ENCODE peak calls at places on chromosomes 6 and 20, in eight cellular contexts. C is GM23338, Q is hepatocyte, I is PC-3, P is OCI-LY7, W is SK-N-SH, D is HCT116, H is MM.1S. X is an unnamed sample. For H3K9me2, the result is how much of the 10 kb centered on the place peaks cover.

GRCh38 chr20:45049904-45050471 is 50.9 kb downstream of the KCNS1 start:
- DNase-seq in C (no peak), H (no peak), Q (no peak), P (peak), D (no peak), I (no peak), W (no peak), X (no peak)

GRCh38 chr6:41427642-41428401 is 92.4 kb downstream of the NCR2 start:
- DNase-seq in W (peak), P (no peak), Q (peak), C (peak), I (peak), D (no peak), H (no peak), X (no peak)

GRCh38 chr6:38997128-38997761 is 51.3 kb upstream of the GLP1R start:
- DNase-seq in H (no peak), Q (peak), W (peak), I (peak), D (no peak), C (peak), P (peak), X (no peak)

GRCh38 chr20:34575756-34576155 is 17.2 kb downstream of the MAP1LC3A start:
- DNase-seq in Q (no peak), D (no peak), W (no peak), H (no peak), C (no peak), P (no peak), I (no peak), X (no peak)

GRCh38 chr6:11263185-11263817 is 30.8 kb upstream of the NEDD9 start:
- DNase-seq in D (no peak), I (peak), W (no peak), P (no peak), C (no peak), Q (peak), H (no peak), X (peak)

GRCh38 chr6:135088818-135089809 is 34.5 kb upstream of the HBS1L start:
- DNase-seq in C (peak), I (peak), H (peak), Q (no peak), D (peak), W (peak), P (peak), X (no peak)

GRCh38 chr6:2181567-2181966 is 63.8 kb downstream of the GMDS start:
- DNase-seq in C (no peak), P (no peak), H (no peak), D (no peak), I (no peak), Q (no peak), W (no peak), X (no peak)

GRCh38 chr6:19869464-19869863 is 32.3 kb downstream of the ID4 start:
- DNase-seq in P (peak), Q (no peak), I (peak), W (no peak), H (no peak), C (peak), D (no peak), X (no peak)

GRCh38 chr6:170132561-170132991 is 158.3 kb downstream of the DLL1 start:
- DNase-seq in P (no peak), C (no peak), Q (no peak), W (no peak), I (no peak), H (no peak), D (no peak), X (no peak)

GRCh38 chr6:144027927-144028587 is 20.0 kb upstream of the PLAGL1 start:
- DNase-seq in W (no peak), C (no peak), Q (no peak), I (no peak), P (no peak), D (no peak), H (no peak), X (no peak)

GRCh38 chr6:143276436-143276835 is 174.1 kb downstream of the ADAT2 start:
- DNase-seq in Q (no peak), P (no peak), I (no peak), D (no peak), H (peak), W (no peak), C (no peak), X (no peak)

GRCh38 chr6:139066080-139066479 is 37.5 kb downstream of the ABRACL start:
- DNase-seq in C (no peak), I (no peak), Q (no peak), W (no peak), P (no peak), D (no peak), H (no peak), X (no peak)

GRCh38 chr6:148745926-148746325 is 904 bp upstream of the UST start:
- DNase-seq in H (no peak), Q (no peak), P (no peak), W (no peak), I (peak), D (no peak), C (no peak), X (peak)

GRCh38 chr6:140046030-140046632 is 671.7 kb upstream of the CITED2 start:
- DNase-seq in W (no peak), D (no peak), P (no peak), C (no peak), Q (no peak), H (no peak), I (no peak), X (no peak)

GRCh38 chr6:150418825-150419594 is 50.2 kb downstream of the IYD start:
- DNase-seq in D (peak), H (peak), Q (peak), C (peak), P (peak), W (peak), I (peak), X (no peak)

GRCh38 chr6:83265384-83265783 is 72.2 kb downstream of the RWDD2A start:
- DNase-seq in Q (no peak), H (no peak), C (no peak), W (no peak), I (peak), P (no peak), D (no peak), X (no peak)

GRCh38 chr6:33000053-33000452 is 9.3 kb downstream of the HLA-DOA start:
- DNase-seq in W (no peak), C (peak), H (peak), D (peak), I (peak), P (peak), Q (peak), X (no peak)

GRCh38 chr6:88614306-88614877 is 349.0 kb downstream of the RNGTT start:
- DNase-seq in D (no peak), W (no peak), P (peak), C (no peak), I (no peak), Q (no peak), H (no peak), X (no peak)

GRCh38 chr6:81896561-81896960 is 144.1 kb upstream of the TENT5A start:
- DNase-seq in P (no peak), Q (no peak), W (no peak), I (no peak), D (no peak), C (no peak), H (no peak), X (no peak)

GRCh38 chr6:11722224-11722623 is 56.4 kb downstream of the ADTRP start:
- DNase-seq in H (peak), C (no peak), P (no peak), I (no peak), D (no peak), Q (no peak), W (no peak), X (no peak)

GRCh38 chr6:96907498-96907897 is 9.8 kb upstream of the NDUFAF4 start:
- DNase-seq in C (no peak), P (no peak), I (no peak), D (no peak), H (peak), W (no peak), Q (no peak), X (peak)

GRCh38 chr6:23269436-23269835 is 700.1 kb downstream of the HDGFL1 start:
- DNase-seq in Q (no peak), H (no peak), D (no peak), I (no peak), C (no peak), P (no peak), W (no peak), X (no peak)

GRCh38 chr20:6590891-6591679 is 176.4 kb upstream of the BMP2 start:
- DNase-seq in P (no peak), Q (no peak), D (no peak), W (no peak), H (no peak), C (no peak), I (peak), X (peak)

GRCh38 chr6:85810558-85810957 is 167.9 kb upstream of the SYNCRIP start:
- DNase-seq in D (no peak), H (peak), P (peak), W (no peak), I (no peak), Q (no peak), C (no peak), X (no peak)

GRCh38 chr20:57801581-57801980 is 91.8 kb upstream of the PMEPA1 start:
- DNase-seq in I (no peak), D (no peak), W (no peak), H (no peak), P (no peak), Q (no peak), C (no peak), X (no peak)

GRCh38 chr20:12949429-12949980 is 59.3 kb upstream of the SPTLC3 start:
- DNase-seq in H (peak), I (no peak), P (no peak), W (no peak), Q (no peak), D (no peak), C (no peak), X (no peak)

GRCh38 chr20:41178904-41179432 is 41.6 kb downstream of the PLCG1 start:
- DNase-seq in H (no peak), C (no peak), D (no peak), Q (no peak), P (no peak), W (no peak), I (no peak), X (no peak)

GRCh38 chr6:9139762-9140161 is 704.4 kb upstream of the SLC35B3 start:
- DNase-seq in W (no peak), C (no peak), H (no peak), Q (no peak), P (no peak), D (no peak), I (peak), X (no peak)

GRCh38 chr6:117992856-117993255 is 85.8 kb downstream of the SLC35F1 start:
- DNase-seq in C (no peak), H (no peak), P (no peak), W (no peak), I (no peak), Q (no peak), D (no peak), X (no peak)

GRCh38 chr6:82954937-82955577 is 110.6 kb downstream of the UBE3D start:
- DNase-seq in C (no peak), P (peak), I (peak), H (no peak), D (no peak), Q (no peak), W (no peak), X (no peak)

GRCh38 chr6:37565267-37566208 is 65.8 kb upstream of the CCDC167 start:
- DNase-seq in H (no peak), I (no peak), D (no peak), W (peak), C (peak), Q (peak), P (no peak), X (no peak)

GRCh38 chr6:85124472-85125428 is 325.1 kb upstream of the NT5E start:
- DNase-seq in Q (no peak), H (no peak), C (no peak), I (no peak), D (peak), P (no peak), W (no peak), X (no peak)

GRCh38 chr20:37392441-37393195 is 46.7 kb downstream of the SRC start:
- DNase-seq in C (peak), H (peak), I (peak), W (peak), P (peak), Q (no peak), D (no peak), X (no peak)

GRCh38 chr6:105170066-105170465 is 9.7 kb downstream of the POPDC3 start:
- DNase-seq in D (no peak), Q (no peak), C (no peak), I (no peak), P (no peak), W (no peak), H (no peak), X (no peak)

GRCh38 chr6:105164418-105164817 is 15.4 kb downstream of the POPDC3 start:
- DNase-seq in I (peak), P (no peak), D (no peak), Q (no peak), C (no peak), W (peak), H (no peak), X (no peak)

GRCh38 chr6:105162377-105162776 is 17.4 kb downstream of the POPDC3 start:
- DNase-seq in D (no peak), H (no peak), P (no peak), C (no peak), I (no peak), W (no peak), Q (no peak), X (no peak)

GRCh38 chr6:105163186-105163585 is 16.6 kb downstream of the POPDC3 start:
- DNase-seq in D (no peak), Q (no peak), C (no peak), P (no peak), H (no peak), W (no peak), I (no peak), X (no peak)

DNA sequence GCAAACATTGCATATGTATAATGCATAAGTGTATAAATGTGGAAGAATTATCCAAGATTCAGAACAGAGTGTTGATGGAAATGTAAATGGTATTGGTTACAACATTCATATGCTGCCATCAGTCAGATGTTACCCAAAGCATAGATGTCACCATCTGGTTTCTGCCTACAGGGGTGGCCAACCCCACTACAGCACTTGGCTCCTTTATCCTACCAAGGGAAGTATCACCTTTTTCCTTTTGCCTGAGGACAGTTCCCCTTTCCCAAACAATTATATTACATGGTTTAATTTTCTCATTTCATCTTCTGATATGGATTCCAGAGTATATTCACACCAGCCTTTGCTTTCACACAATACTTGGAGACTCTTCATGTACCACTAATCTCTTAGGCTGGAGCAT is 11.8 kb downstream of the POPDC3 start:
- DNase-seq in P (no peak), D (no peak), H (no peak), Q (no peak), C (no peak), W (no peak), I (no peak), X (no peak)
- H3K9me2 ChIP-seq in P (under half), D (under half), H (under half), Q (under half), C (under half), W (under half), I (under half), X (under half)

GRCh38 chr6:34855463-34855862 is 32.4 kb downstream of the TAF11 start:
- DNase-seq in Q (no peak), I (no peak), H (no peak), D (no peak), W (no peak), P (no peak), C (peak), X (no peak)

GRCh38 chr6:34864007-34864406 is 23.8 kb downstream of the TAF11 start:
- DNase-seq in H (no peak), W (no peak), I (no peak), Q (no peak), D (no peak), P (no peak), C (no peak), X (no peak)

GRCh38 chr6:34859951-34860350 is 27.9 kb downstream of the TAF11 start:
- DNase-seq in W (no peak), C (no peak), H (no peak), P (no peak), D (no peak), Q (no peak), I (no peak), X (no peak)

GRCh38 chr6:34858681-34859080 is 29.2 kb downstream of the TAF11 start:
- DNase-seq in D (no peak), I (no peak), P (no peak), C (peak), H (no peak), Q (no peak), W (no peak), X (no peak)
- TF ChIP-seq CTCF in D (peak), I (peak), P (peak), C (peak), H (no peak), Q (no peak), W (peak), X (no peak)

GRCh38 chr6:4441981-4442434 is 306.6 kb upstream of the ECI2 start:
- DNase-seq in W (no peak), P (no peak), C (no peak), Q (peak), H (no peak), I (no peak), D (no peak), X (peak)
- H3K9me2 ChIP-seq in W (under half), P (under half), C (under half), Q (under half), H (under half), I (under half), D (under half), X (under half)

GRCh38 chr20:1672728-1673127 is 15.1 kb upstream of the SIRPG start:
- DNase-seq in D (no peak), I (no peak), W (no peak), H (no peak), Q (no peak), C (no peak), P (no peak), X (no peak)

GRCh38 chr20:1666802-1667201 is 9.2 kb upstream of the SIRPG start:
- DNase-seq in I (no peak), C (no peak), P (no peak), D (no peak), W (no peak), H (no peak), Q (no peak), X (no peak)

GRCh38 chr20:1671891-1672669 is 14.5 kb upstream of the SIRPG start:
- DNase-seq in I (no peak), Q (no peak), D (no peak), P (no peak), C (no peak), W (no peak), H (no peak), X (no peak)

GRCh38 chr20:1667510-1668085 is 10.0 kb upstream of the SIRPG start:
- DNase-seq in W (no peak), Q (no peak), H (no peak), C (no peak), P (no peak), I (no peak), D (no peak), X (no peak)

DNA sequence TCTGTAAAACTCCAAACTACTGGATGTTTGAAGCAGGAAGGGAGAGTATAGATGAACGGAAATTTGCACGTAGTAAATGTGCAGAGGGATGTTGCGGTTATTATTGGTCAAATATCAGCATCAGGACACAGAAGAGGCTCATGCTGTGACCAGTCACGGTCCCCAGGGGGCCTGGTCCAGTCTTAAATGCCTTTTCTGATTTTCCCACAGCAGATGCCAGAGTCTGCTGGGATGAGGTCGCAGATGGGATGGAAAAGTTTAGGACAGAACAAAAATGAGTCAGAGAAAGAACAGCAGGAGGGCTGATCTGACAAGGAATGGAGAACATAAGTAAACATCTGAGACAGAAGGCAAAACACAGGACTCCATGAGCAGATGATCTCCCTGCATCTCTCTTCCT is 11.7 kb upstream of the SIRPG start:
- DNase-seq in H (no peak), W (no peak), P (no peak), Q (no peak), D (no peak), I (no peak), C (no peak), X (peak)
- TF ChIP-seq CTCF in H (no peak), W (no peak), P (no peak), Q (no peak), D (peak), I (no peak), C (no peak), X (peak)

DNA sequence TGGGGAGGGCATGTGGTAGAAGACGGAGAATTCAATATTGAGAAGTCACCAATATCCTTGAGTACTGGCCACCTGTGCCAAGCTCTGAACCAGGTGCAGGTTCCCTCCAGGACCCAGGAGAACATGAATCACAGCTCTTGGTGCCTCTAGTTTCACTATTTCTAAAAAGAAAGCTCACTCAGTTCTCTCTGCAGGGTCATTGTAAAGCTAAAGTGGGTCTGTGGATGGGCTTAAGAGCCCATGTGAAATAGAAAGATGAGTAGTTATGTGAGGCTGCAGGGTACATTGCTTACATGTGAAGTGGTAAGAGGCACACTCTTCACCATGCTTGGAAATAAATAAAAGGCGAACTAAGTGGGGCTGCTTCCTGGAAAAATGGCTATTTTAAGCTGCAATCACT is 43.6 kb downstream of the ZNF831 start:
- DNase-seq in W (no peak), D (no peak), P (no peak), C (no peak), H (no peak), I (no peak), Q (no peak), X (no peak)
- H3K9me2 ChIP-seq in W (under half), D (under half), P (under half), C (under half), H (under half), I (under half), Q (under half), X (under half)

DNA sequence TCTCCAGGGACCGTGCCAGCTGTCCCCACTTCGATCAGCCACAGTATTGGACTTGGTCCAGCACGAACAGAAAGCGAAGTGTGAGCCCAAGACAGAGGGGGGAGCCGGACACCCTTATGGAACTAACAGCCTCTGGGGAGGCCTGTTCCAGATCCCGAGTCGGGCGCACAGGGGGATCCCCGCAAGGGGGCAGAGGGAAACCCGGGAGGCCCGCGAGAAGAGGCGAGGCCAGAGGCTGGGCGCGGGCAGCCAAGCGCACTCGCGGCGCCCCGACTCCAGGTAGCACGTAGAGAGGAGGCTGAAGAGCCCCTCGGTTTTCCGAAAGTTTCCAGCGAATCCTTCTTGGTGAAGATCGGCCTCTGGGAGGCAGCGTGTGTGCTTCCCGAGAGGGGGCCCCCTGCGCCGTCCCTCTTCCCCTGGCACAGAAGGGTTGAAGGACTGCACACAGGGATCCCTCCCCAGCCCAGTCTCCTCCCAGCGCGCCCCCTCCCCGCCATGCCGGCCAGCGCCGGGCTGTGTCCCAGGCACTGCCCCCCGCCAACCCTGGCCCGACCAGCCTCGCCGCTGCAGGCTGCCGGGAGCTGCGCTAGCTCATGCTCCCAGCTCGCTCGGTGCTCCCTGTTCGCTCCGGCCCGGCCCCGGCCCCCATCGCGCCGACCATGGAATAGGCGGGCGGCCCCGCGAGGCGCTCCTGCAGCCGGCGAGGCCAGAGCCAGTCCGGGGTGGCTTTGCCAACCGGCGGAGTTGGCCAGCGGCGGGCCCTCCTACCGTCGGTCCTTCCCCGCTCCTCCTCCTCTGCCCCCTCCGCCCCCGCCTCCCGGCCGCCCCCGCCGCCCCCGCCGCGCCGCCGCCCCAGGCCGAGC is 550 bp upstream of the SLC24A3 start:
- DNase-seq in P (no peak), H (no peak), C (peak), W (peak), D (no peak), I (no peak), Q (peak), X (no peak)
- TF ChIP-seq CTCF in P (no peak), H (no peak), C (peak), W (no peak), D (no peak), I (no peak), Q (no peak), X (no peak)

GRCh38 chr6:167475947-167476346 is 151.1 kb downstream of the TTLL2 start:
- DNase-seq in C (peak), D (no peak), H (no peak), P (no peak), W (no peak), I (no peak), Q (no peak), X (no peak)
- H3K9me2 ChIP-seq in C (under half), D (under half), H (under half), P (under half), W (under half), I (under half), Q (under half), X (under half)

GRCh38 chr6:34575326-34575725 is 19.2 kb upstream of the SPDEF start:
- DNase-seq in C (peak), D (no peak), W (peak), H (no peak), I (no peak), Q (no peak), P (peak), X (no peak)
- TF ChIP-seq CTCF in C (peak), D (no peak), W (no peak), H (no peak), I (no peak), Q (no peak), P (no peak), X (no peak)

X was measured in PC-9.